ENCODE peak calls at places on chromosome 20, in five cellular contexts. M is stimulated activated CD8-positive, alpha-beta memory T cell treated with anti-CD3 and anti-CD28 coated beads, Interleukin-15, amount 100 ng/mL, for 4 hours; L is RPMI7951; R is skeletal muscle cell; O is HS-5. X is an unnamed sample.

GRCh38 chr20:59771506-59772372 is 161.7 kb downstream of the SYCP2 start:
- DNase-seq in M (no peak), L (no peak), R (no peak), O (no peak), X (no peak)

GRCh38 chr20:23130622-23130916 is 44.4 kb upstream of the CD93 start:
- DNase-seq in M (no peak), L (no peak), R (no peak), O (no peak), X (no peak)

GRCh38 chr20:55415567-55416142 is 589.7 kb downstream of the CBLN4 start:
- DNase-seq in M (no peak), L (peak), R (no peak), O (peak), X (peak)

GRCh38 chr20:48455606-48456360 is 372.0 kb downstream of the PREX1 start:
- DNase-seq in M (no peak), L (no peak), R (no peak), O (no peak), X (no peak)

GRCh38 chr20:41395669-41396664 is 29.3 kb upstream of the EMILIN3 start:
- DNase-seq in M (no peak), L (peak), R (no peak), O (no peak), X (no peak)

GRCh38 chr20:39605361-39605760 is 643.2 kb downstream of the DHX35 start:
- DNase-seq in M (no peak), L (no peak), R (no peak), O (no peak), X (no peak)

GRCh38 chr20:54228841-54229240 is 21.0 kb downstream of the PFDN4 start:
- DNase-seq in M (no peak), L (peak), R (no peak), O (no peak), X (peak)

GRCh38 chr20:57663241-57663640 is 43.0 kb upstream of the ZBP1 start:
- DNase-seq in M (no peak), L (no peak), R (no peak), O (no peak), X (no peak)

GRCh38 chr20:36582322-36582721 is 8.9 kb downstream of the TGIF2 start:
- DNase-seq in M (no peak), L (no peak), R (no peak), O (no peak), X (no peak)

GRCh38 chr20:17620371-17621228 is 50.7 kb downstream of the DSTN start:
- DNase-seq in M (no peak), L (no peak), R (no peak), O (no peak), X (no peak)

GRCh38 chr20:6420336-6420735 is 297.5 kb upstream of the FERMT1 start:
- DNase-seq in M (no peak), L (no peak), R (peak), O (no peak), X (no peak)

GRCh38 chr20:61784801-61785566 is 280.7 kb downstream of the TAF4 start:
- DNase-seq in M (no peak), L (no peak), R (no peak), O (no peak), X (no peak)

GRCh38 chr20:21372016-21372415 is 25.3 kb downstream of the NKX2-4 start:
- DNase-seq in M (no peak), L (no peak), R (no peak), O (no peak), X (no peak)

GRCh38 chr20:15081301-15081700 is 743.9 kb upstream of the FLRT3 start:
- DNase-seq in M (no peak), L (no peak), R (no peak), O (no peak), X (no peak)

GRCh38 chr20:44678990-44679611 is 27.6 kb upstream of the ADA start:
- DNase-seq in M (no peak), L (no peak), R (no peak), O (no peak), X (no peak)

GRCh38 chr20:24208652-24209051 is 220.1 kb upstream of the GGTLC1 start:
- DNase-seq in M (no peak), L (peak), R (no peak), O (no peak), X (no peak)

GRCh38 chr20:36431604-36432003 is 109.7 kb upstream of the MYL9 start:
- DNase-seq in M (no peak), L (no peak), R (no peak), O (no peak), X (no peak)

GRCh38 chr20:10659651-10660601 is 13.9 kb downstream of the JAG1 start:
- DNase-seq in M (no peak), L (no peak), R (no peak), O (no peak), X (no peak)

GRCh38 chr20:13991311-13991710 is 897 bp upstream of the SEL1L2 start:
- DNase-seq in M (no peak), L (no peak), R (no peak), O (no peak), X (no peak)

GRCh38 chr20:53609501-53610445 is 16.1 kb upstream of the ZNF217 start:
- DNase-seq in M (peak), L (peak), R (no peak), O (peak), X (no peak)

GRCh38 chr20:3071610-3072529 is at the start of gene OXT:
- DNase-seq in M (peak), L (no peak), R (no peak), O (no peak), X (no peak)

GRCh38 chr20:1802385-1803215 is 92.6 kb upstream of the SIRPA start:
- DNase-seq in M (no peak), L (peak), R (no peak), O (no peak), X (no peak)

GRCh38 chr20:20404546-20405092 is 36.7 kb downstream of the INSM1 start:
- DNase-seq in M (no peak), L (no peak), R (no peak), O (no peak), X (no peak)